ENCODE peak calls at places on chromosomes 13 and 19, in five cellular contexts. P, J, V, Z and H are unnamed samples.

GRCh38 chr13:103873725-103874124 is 807.5 kb upstream of the SLC10A2 start:
- DNase-seq in P (no peak), J (no peak), V (no peak), Z (no peak), H (no peak)

GRCh38 chr13:63288576-63288975 is 1872.9 kb upstream of the PCDH20 start:
- DNase-seq in P (no peak), J (no peak), V (no peak), Z (no peak), H (no peak)

GRCh38 chr13:110627761-110628476 is 12.6 kb downstream of the NAXD start:
- DNase-seq in P (no peak), J (no peak), V (no peak), Z (no peak), H (no peak)

GRCh38 chr19:45087531-45087930 is 5.4 kb upstream of the PPP1R37 start:
- DNase-seq in P (peak), J (no peak), V (no peak), Z (no peak), H (no peak)

GRCh38 chr13:24528816-24529398 is 16.3 kb upstream of the PARP4 start:
- DNase-seq in P (no peak), J (no peak), V (no peak), Z (no peak), H (no peak)

GRCh38 chr13:96053003-96053703 is at the start of gene UGGT2:
- DNase-seq in P (no peak), J (peak), V (no peak), Z (peak), H (peak)

GRCh38 chr19:7348587-7349230 is at the start of gene ARHGEF18:
- DNase-seq in P (peak), J (no peak), V (peak), Z (no peak), H (no peak)

GRCh38 chr13:20772401-20773131 is 1.2 kb downstream of the EEF1AKMT1 start:
- DNase-seq in P (no peak), J (no peak), V (no peak), Z (no peak), H (no peak)

GRCh38 chr19:7541828-7542443 is 6.4 kb downstream of the PNPLA6 start:
- DNase-seq in P (no peak), J (no peak), V (no peak), Z (no peak), H (no peak)

GRCh38 chr19:54106716-54107115 is 4.1 kb downstream of the NDUFA3 start:
- DNase-seq in P (no peak), J (no peak), V (no peak), Z (no peak), H (no peak)

GRCh38 chr13:80452279-80452678 is 111.4 kb upstream of the SPRY2 start:
- DNase-seq in P (no peak), J (no peak), V (no peak), Z (no peak), H (no peak)

GRCh38 chr19:49213791-49214190 is 56.2 kb downstream of the TRPM4 start:
- DNase-seq in P (peak), J (no peak), V (no peak), Z (peak), H (no peak)

GRCh38 chr13:53368948-53369347 is 340.3 kb downstream of the OLFM4 start:
- DNase-seq in P (no peak), J (no peak), V (no peak), Z (no peak), H (no peak)

GRCh38 chr13:53920916-53921315 is 892.3 kb downstream of the OLFM4 start:
- DNase-seq in P (no peak), J (no peak), V (no peak), Z (no peak), H (no peak)

GRCh38 chr13:114248011-114248410 is 13.3 kb downstream of the CDC16 start:
- DNase-seq in P (no peak), J (no peak), V (no peak), Z (no peak), H (no peak)

GRCh38 chr19:48726573-48726972 is 7.0 kb upstream of the MAMSTR start:
- DNase-seq in P (peak), J (no peak), V (peak), Z (no peak), H (no peak)

GRCh38 chr13:59906413-59907027 is 257.2 kb downstream of the DIAPH3 start:
- DNase-seq in P (no peak), J (peak), V (peak), Z (peak), H (peak)

GRCh38 chr19:23996549-23996948 is 81.9 kb downstream of the ZNF726 start:
- DNase-seq in P (peak), J (no peak), V (peak), Z (peak), H (no peak)

GRCh38 chr19:21430674-21431073 is 33.7 kb downstream of the ZNF493 start:
- DNase-seq in P (no peak), J (no peak), V (no peak), Z (no peak), H (no peak)

DNA sequence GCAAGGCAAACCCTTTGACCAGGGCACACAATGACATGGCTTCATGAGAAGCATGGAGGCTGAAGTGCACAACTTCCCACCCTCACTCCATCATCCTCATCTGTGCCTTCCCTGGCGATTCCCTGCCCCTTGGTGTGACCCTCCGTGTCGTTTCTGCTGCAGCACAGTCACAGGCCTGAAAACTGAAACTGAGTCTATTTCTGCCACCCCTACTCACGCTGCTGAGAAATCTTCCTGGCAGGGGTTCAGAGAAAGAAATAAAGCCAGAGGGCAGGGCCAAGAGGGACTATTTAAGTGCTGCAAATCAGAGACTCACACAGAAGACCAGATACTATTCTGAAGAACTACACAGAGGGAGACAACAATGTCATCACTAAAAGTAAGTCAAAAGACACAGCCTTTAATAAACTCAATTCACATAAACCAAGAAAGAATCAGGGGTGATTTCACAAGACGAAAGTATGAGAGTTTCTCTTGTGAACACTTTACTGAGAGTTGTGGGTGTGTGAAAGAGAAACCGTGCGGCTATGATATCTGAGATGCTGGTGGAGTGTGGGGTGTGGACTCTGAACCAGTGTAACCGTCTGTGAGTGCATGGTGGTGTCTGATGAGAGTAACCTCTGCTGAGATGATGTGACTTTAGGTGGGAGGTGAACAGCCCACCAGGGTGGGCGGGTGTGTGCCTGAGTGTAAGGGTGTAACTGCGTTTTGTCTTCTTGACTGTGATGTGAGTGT is 23.5 kb downstream of the LGALS16 start:
- DNase-seq in P (no peak), J (no peak), V (no peak), Z (no peak), H (peak)
- H3K27ac ChIP-seq in P (no peak), J (no peak), V (no peak), Z (no peak), H (peak)

GRCh38 chr13:112711528-112712265 is 21.9 kb downstream of the ATP11A start:
- DNase-seq in P (no peak), J (peak), V (no peak), Z (peak), H (no peak)
- H2AFZ ChIP-seq in P (no peak), J (no peak), V (no peak), Z (peak), H (no peak)

DNA sequence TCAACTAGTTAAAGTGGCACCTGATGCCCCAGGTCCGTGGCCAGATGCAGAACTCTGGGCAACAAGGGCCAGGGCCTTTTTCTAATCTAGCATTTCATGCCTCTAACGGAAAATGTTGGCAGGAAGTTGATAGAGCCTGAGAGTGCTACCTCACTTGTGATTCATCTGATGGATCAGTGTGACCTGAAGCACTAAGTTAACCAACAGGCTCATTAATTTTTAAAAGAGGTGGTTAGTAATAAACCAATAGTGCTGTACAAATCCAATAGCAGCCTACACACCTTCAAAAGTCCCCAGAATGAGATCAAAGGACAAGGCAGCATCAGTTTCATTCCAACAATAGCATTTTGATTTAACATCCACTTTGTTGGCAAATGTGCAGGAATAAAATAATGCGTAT is 19.0 kb downstream of the UBE2L5 start:
- DNase-seq in P (no peak), J (no peak), V (peak), Z (no peak), H (no peak)
- H3K27ac ChIP-seq in P (no peak), J (no peak), V (peak), Z (no peak), H (no peak)

GRCh38 chr13:28558567-28558966 is 63.6 kb upstream of the FLT1 start:
- DNase-seq in P (no peak), J (no peak), V (no peak), Z (no peak), H (no peak)
- H2AFZ ChIP-seq in P (no peak), J (no peak), V (no peak), Z (no peak), H (no peak)

GRCh38 chr19:55677572-55678028 is 2.6 kb downstream of the EPN1 start:
- DNase-seq in P (no peak), J (no peak), V (peak), Z (no peak), H (no peak)
- H3K27ac ChIP-seq in P (no peak), J (peak), V (peak), Z (no peak), H (peak)